ENCODE peak calls at places on chromosomes 2 and 18, in six cellular contexts. Y is astrocyte, O is HCT116, A is endodermal cell, G is colonic mucosa, Q is IMR-90. F is an unnamed sample.

GRCh38 chr2:61575447-61575859 is 37.3 kb upstream of the XPO1 start:
- DNase-seq in G (no peak), Q (no peak), A (no peak), O (no peak), Y (peak), F (no peak)

GRCh38 chr2:96265349-96265839 is 403 bp downstream of the TMEM127 start:
- DNase-seq in A (peak), Y (no peak), O (no peak), G (peak), Q (no peak), F (no peak)

GRCh38 chr18:37889963-37890362 is 324.4 kb upstream of the CELF4 start:
- DNase-seq in O (no peak), Y (no peak), G (no peak), Q (no peak), A (peak), F (no peak)

GRCh38 chr2:196607073-196607472 is 32.4 kb upstream of the CCDC150 start:
- DNase-seq in O (no peak), Y (no peak), A (no peak), Q (peak), G (no peak), F (no peak)

GRCh38 chr18:69365658-69366057 is 35.0 kb upstream of the DOK6 start:
- DNase-seq in Y (no peak), Q (no peak), G (no peak), O (no peak), A (peak), F (no peak)

GRCh38 chr18:11998182-11998581 is 16.9 kb downstream of the IMPA2 start:
- DNase-seq in O (no peak), G (no peak), Y (no peak), Q (no peak), A (no peak), F (no peak)

GRCh38 chr2:178526256-178526655 is 46.0 kb downstream of the PLEKHA3 start:
- DNase-seq in Y (no peak), Q (no peak), G (no peak), O (no peak), A (no peak), F (no peak)

GRCh38 chr2:204299766-204300165 is 245.5 kb upstream of the PARD3B start:
- DNase-seq in Q (no peak), G (no peak), Y (no peak), O (no peak), A (no peak), F (no peak)

GRCh38 chr2:132416080-132416911 is at the start of gene GPR39:
- DNase-seq in G (peak), O (peak), A (peak), Y (peak), Q (peak), F (no peak)

GRCh38 chr18:21192308-21192624 is 49.8 kb upstream of the GREB1L start:
- DNase-seq in Y (no peak), Q (no peak), O (no peak), A (no peak), G (no peak), F (no peak)

GRCh38 chr18:74820160-74820780 is 222.6 kb downstream of the ZNF407 start:
- DNase-seq in Y (no peak), A (peak), G (no peak), Q (no peak), O (no peak), F (no peak)

GRCh38 chr18:64271264-64271663 is 122.4 kb upstream of the LINC00305 start:
- DNase-seq in A (no peak), G (no peak), Y (no peak), Q (no peak), O (no peak), F (no peak)

GRCh38 chr2:142874293-142874814 is 3.1 kb upstream of the KYNU start:
- DNase-seq in Y (peak), G (peak), A (no peak), O (no peak), Q (peak), F (peak)

GRCh38 chr18:23279931-23280330 is 144.6 kb downstream of the CABLES1 start:
- DNase-seq in G (no peak), A (no peak), Q (no peak), Y (no peak), O (no peak), F (no peak)
- H3K9ac ChIP-seq in G (no peak), A (no peak), Q (no peak), Y (no peak), O (no peak), F (no peak)

GRCh38 chr18:58695772-58696171 is 24.5 kb downstream of the MALT1 start:
- DNase-seq in A (no peak), O (no peak), G (no peak), Q (no peak), Y (no peak), F (no peak)

GRCh38 chr18:58694720-58695468 is 23.6 kb downstream of the MALT1 start:
- DNase-seq in Y (no peak), G (no peak), Q (no peak), O (no peak), A (peak), F (no peak)

GRCh38 chr18:58699551-58699950 is 28.3 kb downstream of the MALT1 start:
- DNase-seq in O (no peak), A (no peak), Q (no peak), Y (no peak), G (no peak), F (no peak)

GRCh38 chr18:58694221-58694620 is 23.0 kb downstream of the MALT1 start:
- DNase-seq in O (no peak), Y (no peak), Q (no peak), G (no peak), A (no peak), F (no peak)

GRCh38 chr18:58697131-58697530 is 25.9 kb downstream of the MALT1 start:
- DNase-seq in O (no peak), G (no peak), A (no peak), Q (no peak), Y (peak), F (no peak)
- H3K27ac ChIP-seq in O (no peak), G (no peak), A (no peak), Q (no peak), Y (no peak), F (no peak)

GRCh38 chr2:27667439-27667838 is 3.8 kb downstream of the SLC4A1AP start:
- DNase-seq in Y (no peak), Q (no peak), G (no peak), A (no peak), O (no peak), F (no peak)
- H3K9ac ChIP-seq in Y (no peak), Q (no peak), G (no peak), A (no peak), O (no peak), F (no peak)

GRCh38 chr2:241108271-241109209 is 6.5 kb upstream of the MTERF4 start:
- DNase-seq in Q (no peak), O (no peak), Y (no peak), G (no peak), A (peak), F (no peak)
- H3K27ac ChIP-seq in Q (no peak), O (no peak), Y (no peak), G (no peak), A (no peak), F (no peak)

GRCh38 chr2:56102098-56102497 is 81.7 kb upstream of the CCDC85A start:
- DNase-seq in Q (no peak), A (no peak), Y (no peak), G (no peak), O (no peak), F (no peak)

GRCh38 chr2:56104951-56105350 is 78.8 kb upstream of the CCDC85A start:
- DNase-seq in G (no peak), A (no peak), Y (no peak), Q (no peak), O (no peak), F (no peak)

GRCh38 chr2:56099967-56100366 is 83.8 kb upstream of the CCDC85A start:
- DNase-seq in Q (no peak), A (no peak), O (no peak), Y (no peak), G (no peak), F (no peak)

GRCh38 chr2:56102866-56103265 is 80.9 kb upstream of the CCDC85A start:
- DNase-seq in A (no peak), Q (peak), O (no peak), G (no peak), Y (peak), F (no peak)

GRCh38 chr2:56100791-56101312 is 82.9 kb upstream of the CCDC85A start:
- DNase-seq in G (no peak), A (no peak), Y (no peak), Q (no peak), O (no peak), F (no peak)
- H3K9ac ChIP-seq in G (no peak), A (no peak), Y (no peak), Q (no peak), O (no peak), F (no peak)

DNA sequence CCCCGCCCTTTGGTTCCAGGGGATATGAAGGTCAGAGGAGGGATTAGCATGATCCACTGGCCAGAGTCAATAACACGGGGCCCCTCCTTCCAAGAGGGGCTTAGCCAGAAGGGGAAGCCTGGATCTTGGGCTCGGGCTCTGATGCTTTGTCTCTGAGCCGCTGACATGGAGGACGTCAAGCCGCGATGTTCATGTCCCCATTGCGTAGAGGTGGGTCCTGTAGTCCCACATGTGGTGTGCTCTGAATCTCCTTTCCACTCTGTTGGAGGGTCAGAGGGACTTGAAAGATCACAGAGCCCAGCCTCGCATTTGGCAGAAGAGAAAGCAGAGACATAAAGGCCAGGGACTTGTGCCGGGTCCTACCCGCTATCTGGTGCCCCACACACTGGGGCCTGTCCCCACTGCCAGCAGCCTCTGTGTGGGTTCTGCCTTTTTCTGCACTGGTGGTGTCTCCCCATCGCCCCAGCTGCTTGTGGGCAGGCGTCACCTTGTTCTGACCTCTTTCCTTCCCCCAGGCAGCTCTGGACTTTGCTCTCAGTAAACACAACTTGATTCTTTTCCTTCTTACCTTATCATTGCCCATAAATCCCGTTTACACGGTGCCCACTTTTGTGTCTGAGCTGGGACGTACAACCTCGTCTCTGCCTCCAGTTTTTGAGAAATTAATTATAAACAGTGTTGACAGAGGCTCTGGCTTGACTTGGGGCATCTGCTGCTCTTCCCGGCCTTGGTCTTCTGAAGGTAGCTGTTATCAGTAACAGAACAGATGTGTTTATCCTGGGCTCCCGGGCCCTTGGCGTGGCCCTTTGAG is 48.8 kb downstream of the SH3BP4 start:
- DNase-seq in O (no peak), A (no peak), Q (no peak), G (peak), Y (no peak), F (no peak)
- H3K27ac ChIP-seq in O (no peak), A (peak), Q (peak), G (peak), Y (no peak), F (peak)

GRCh38 chr2:74706741-74707140 is 52.7 kb downstream of the SEMA4F start:
- DNase-seq in A (no peak), Q (no peak), Y (no peak), O (no peak), G (no peak), F (no peak)

GRCh38 chr2:74703373-74703772 is 49.3 kb downstream of the SEMA4F start:
- DNase-seq in A (no peak), O (no peak), G (no peak), Q (no peak), Y (no peak), F (no peak)

GRCh38 chr2:74700643-74701377 is 46.8 kb downstream of the SEMA4F start:
- DNase-seq in A (no peak), Y (no peak), O (no peak), Q (no peak), G (no peak), F (no peak)

GRCh38 chr2:74704216-74704615 is 50.2 kb downstream of the SEMA4F start:
- DNase-seq in O (no peak), Y (no peak), G (no peak), Q (no peak), A (no peak), F (no peak)

DNA sequence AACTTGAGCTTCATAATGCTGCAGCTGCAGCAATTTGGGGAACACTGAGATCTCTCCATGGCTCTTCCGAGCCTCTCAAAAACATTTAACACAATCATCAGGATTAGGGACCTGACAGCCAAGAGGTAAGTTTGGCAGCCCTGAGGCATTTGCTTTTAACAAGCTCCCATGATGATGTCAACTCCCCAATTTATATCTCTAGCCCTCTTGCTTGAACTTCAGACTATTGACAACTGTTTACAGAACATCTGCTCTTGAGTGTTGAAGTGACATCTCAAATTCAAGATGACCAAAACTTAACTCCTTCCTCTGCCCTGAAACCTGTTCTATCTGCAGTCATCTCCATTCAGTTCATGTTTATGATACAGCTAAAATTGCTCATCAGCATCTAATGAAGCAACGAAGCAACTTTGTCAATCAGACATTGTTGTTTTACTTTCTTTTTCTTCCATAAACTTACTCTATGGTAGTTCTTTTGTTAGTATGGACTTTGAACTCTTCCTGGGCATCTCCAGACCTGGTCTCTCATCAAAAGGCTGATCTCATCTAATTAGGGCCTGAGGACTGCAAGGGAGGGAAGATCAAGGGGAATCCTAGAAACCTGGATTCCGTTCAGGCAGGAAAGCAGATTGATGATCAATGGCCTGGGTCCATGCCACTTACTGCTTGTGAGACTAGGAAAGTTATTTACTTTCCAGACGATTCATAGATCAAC is 48.1 kb downstream of the SEMA4F start:
- DNase-seq in Y (no peak), Q (no peak), O (no peak), A (no peak), G (no peak), F (no peak)
- H3K9ac ChIP-seq in Y (no peak), Q (no peak), O (no peak), A (no peak), G (no peak), F (no peak)

DNA sequence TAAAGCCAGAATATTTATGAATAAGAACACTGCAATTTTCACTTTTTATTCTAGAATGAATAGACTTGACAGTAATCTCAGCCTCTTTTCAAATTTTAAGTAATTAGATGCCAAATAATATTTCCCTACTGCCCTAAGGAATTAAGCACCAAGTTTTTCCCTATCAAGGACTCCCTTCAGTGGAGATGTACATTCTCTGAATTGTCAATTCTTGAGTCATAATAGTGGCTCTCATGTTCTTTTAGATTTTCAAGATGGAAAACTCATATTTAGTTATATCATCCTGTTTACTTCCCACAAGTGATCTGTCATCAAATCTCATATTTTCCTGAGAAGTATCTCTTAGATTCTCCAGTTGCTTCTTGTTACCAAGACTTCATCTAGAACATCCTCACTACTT is 1248.9 kb upstream of the CHAC2 start:
- DNase-seq in O (no peak), Y (no peak), Q (peak), A (no peak), G (no peak), F (no peak)
- H3K27ac ChIP-seq in O (no peak), Y (no peak), Q (no peak), A (no peak), G (no peak), F (no peak)

DNA sequence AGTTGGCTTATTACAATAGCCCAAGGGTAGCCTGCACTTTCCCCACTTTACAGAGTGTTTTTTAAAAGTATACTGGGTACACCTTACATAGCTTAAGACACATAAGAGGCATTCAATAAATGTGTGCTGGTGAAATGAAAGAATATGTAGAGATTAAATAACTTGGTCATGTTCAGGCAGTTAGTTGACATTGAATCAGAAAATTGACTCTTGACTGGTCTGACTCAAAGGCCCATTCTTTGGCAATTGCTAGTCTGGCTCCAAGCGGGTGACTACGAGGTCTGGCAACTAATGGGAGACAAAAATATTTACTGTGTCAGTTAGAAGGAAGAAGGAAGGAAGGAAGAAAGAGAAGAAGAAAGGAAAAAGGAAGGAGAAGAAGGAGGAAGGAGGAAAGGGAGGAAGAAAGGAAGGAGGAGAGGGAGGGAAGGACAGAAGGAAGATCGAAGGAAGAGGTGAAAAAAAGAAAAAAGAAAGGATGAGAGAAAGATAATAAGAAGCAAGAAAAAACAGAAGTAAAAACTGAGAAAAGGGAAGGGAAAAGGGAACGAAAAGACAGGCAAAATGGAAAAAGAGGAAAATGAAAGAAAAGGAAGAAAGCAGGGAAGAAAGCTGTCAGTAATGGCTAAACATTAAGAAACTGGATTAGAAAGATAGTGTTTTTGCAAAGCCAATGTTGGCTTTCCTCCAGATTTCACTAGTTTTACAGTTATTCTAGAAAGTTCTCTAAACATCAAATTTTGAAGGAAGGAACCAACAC is 286.5 kb upstream of the TRIB2 start:
- DNase-seq in O (no peak), A (no peak), Y (peak), G (no peak), Q (peak), F (no peak)
- H3K9ac ChIP-seq in O (no peak), A (no peak), Y (no peak), G (no peak), Q (no peak), F (no peak)

GRCh38 chr2:176583530-176584101 is 314.4 kb downstream of the MTX2 start:
- DNase-seq in Y (peak), Q (peak), A (no peak), O (no peak), G (no peak), F (no peak)
- H3K27ac ChIP-seq in Y (peak), Q (no peak), A (no peak), O (no peak), G (peak), F (peak)